ENCODE peak calls at places on chromosome 16, in six cellular contexts. L is M059J; A is left colon; G is stimulated activated effector memory CD8-positive, alpha-beta T cell treated with anti-CD3 and anti-CD28 coated beads, Interleukin-12 subunit alpha, Interleukin-12 subunit beta, amount 100 ng/mL, for 72 hours; I is effector memory CD4-positive, alpha-beta T cell; M is Ammon's horn. W is an unnamed sample.
A peak's percentile ranks its signal among the peaks of the same experiment; 100 is the strongest.

GRCh38 chr16:25110392-25110947 is 1.1 kb upstream of the LCMT1 start:
- DNase-seq in L (no peak), A (no peak), G (no peak), I (no peak), M (no peak), W (no peak)

GRCh38 chr16:23803591-23804123 is 32.1 kb upstream of the PRKCB start:
- DNase-seq in L (peak; percentile 35), A (peak; percentile 72), G (peak; percentile 48), I (peak; percentile 41), M (peak; percentile 77), W (peak; percentile 62)

GRCh38 chr16:9123871-9124270 is 32.4 kb downstream of the HAPSTR1 start:
- DNase-seq in L (peak; percentile 63), A (peak; percentile 89), G (no peak), I (no peak), M (no peak), W (no peak)

GRCh38 chr16:71441348-71441781 is 489 bp downstream of the TLE7 start:
- DNase-seq in L (no peak), A (no peak), G (peak; percentile 19), I (no peak), M (no peak), W (no peak)

GRCh38 chr16:4200000-4200780 is 41.7 kb downstream of the SRL start:
- DNase-seq in L (peak; percentile 69), A (peak; percentile 62), G (no peak), I (no peak), M (peak; percentile 30), W (no peak)

GRCh38 chr16:9077001-9077809 is 14.2 kb upstream of the HAPSTR1 start:
- DNase-seq in L (peak; percentile 93), A (no peak), G (no peak), I (no peak), M (no peak), W (no peak)

GRCh38 chr16:899678-900060 is 71.1 kb downstream of the LMF1 start:
- DNase-seq in L (no peak), A (no peak), G (no peak), I (no peak), M (no peak), W (no peak)

GRCh38 chr16:82344157-82344556 is 174.1 kb upstream of the MPHOSPH6 start:
- DNase-seq in L (no peak), A (no peak), G (no peak), I (no peak), M (peak; percentile 73), W (no peak)

GRCh38 chr16:89478576-89479221 is 11.7 kb downstream of the ANKRD11 start:
- DNase-seq in L (peak; percentile 88), A (no peak), G (no peak), I (no peak), M (no peak), W (no peak)

GRCh38 chr16:80903616-80904015 is 99.2 kb upstream of the CDYL2 start:
- DNase-seq in L (no peak), A (no peak), G (no peak), I (no peak), M (no peak), W (no peak)

GRCh38 chr16:1194665-1195392 is 30.2 kb downstream of the TPSG1 start:
- DNase-seq in L (no peak), A (no peak), G (no peak), I (no peak), M (no peak), W (no peak)

GRCh38 chr16:76819517-76819916 is 371.5 kb upstream of the MON1B start:
- DNase-seq in L (no peak), A (no peak), G (no peak), I (no peak), M (no peak), W (no peak)

GRCh38 chr16:84844049-84844350 is 24.2 kb downstream of the CRISPLD2 start:
- DNase-seq in L (no peak), A (peak; percentile 65), G (no peak), I (no peak), M (no peak), W (no peak)

GRCh38 chr16:72262711-72263110 is 90.8 kb upstream of the PMFBP1 start:
- DNase-seq in L (no peak), A (no peak), G (no peak), I (no peak), M (no peak), W (no peak)

GRCh38 chr16:71628810-71629209 is 2.8 kb downstream of the MARVELD3 start:
- DNase-seq in L (peak; percentile 51), A (no peak), G (no peak), I (no peak), M (peak; percentile 18), W (no peak)

GRCh38 chr16:66238696-66239095 is 127.8 kb upstream of the CDH5 start:
- DNase-seq in L (no peak), A (no peak), G (no peak), I (no peak), M (no peak), W (no peak)

GRCh38 chr16:2142942-2143868 is 5.2 kb upstream of the RAB26 start:
- DNase-seq in L (no peak), A (no peak), G (no peak), I (no peak), M (peak; percentile 65), W (no peak)

GRCh38 chr16:84319146-84319760 is 24.6 kb downstream of the WFDC1 start:
- DNase-seq in L (no peak), A (no peak), G (no peak), I (no peak), M (no peak), W (no peak)

GRCh38 chr16:9929313-9929712 is 252.9 kb downstream of the GRIN2A start:
- DNase-seq in L (no peak), A (no peak), G (no peak), I (no peak), M (no peak), W (no peak)

GRCh38 chr16:5381481-5381880 is 283.9 kb upstream of the EEF2KMT start:
- DNase-seq in L (no peak), A (no peak), G (no peak), I (no peak), M (no peak), W (no peak)

GRCh38 chr16:17302213-17302612 is 168.5 kb downstream of the XYLT1 start:
- DNase-seq in L (no peak), A (no peak), G (no peak), I (no peak), M (no peak), W (peak; percentile 8)

GRCh38 chr16:67246945-67247697 is at the start of gene FHOD1:
- DNase-seq in L (peak; percentile 96), A (peak; percentile 98), G (peak; percentile 98), I (peak; percentile 93), M (peak; percentile 96), W (peak; percentile 98)

GRCh38 chr16:53509906-53510703 is 7.1 kb upstream of the AKTIP start:
- DNase-seq in L (peak; percentile 52), A (peak; percentile 52), G (peak; percentile 24), I (peak; percentile 17), M (peak; percentile 85), W (peak; percentile 22)

GRCh38 chr16:66427451-66427860 is 361 bp downstream of the BEAN1 start:
- DNase-seq in L (no peak), A (no peak), G (no peak), I (no peak), M (no peak), W (no peak)

GRCh38 chr16:86383488-86384262 is 126.7 kb upstream of the FOXF1 start:
- DNase-seq in L (peak; percentile 98), A (no peak), G (no peak), I (no peak), M (no peak), W (no peak)

GRCh38 chr16:11692171-11692570 is 23.9 kb downstream of the SNN start:
- DNase-seq in L (no peak), A (no peak), G (no peak), I (no peak), M (no peak), W (no peak)

GRCh38 chr16:28042856-28043255 is 20.7 kb downstream of the GSG1L start:
- DNase-seq in L (peak; percentile 58), A (no peak), G (no peak), I (no peak), M (no peak), W (no peak)

GRCh38 chr16:27303256-27304100 is 10.3 kb upstream of the IL4R start:
- DNase-seq in L (peak; percentile 54), A (peak; percentile 5), G (no peak), I (no peak), M (no peak), W (no peak)

GRCh38 chr16:64280317-64280716 is 841.5 kb downstream of the CDH11 start:
- DNase-seq in L (no peak), A (no peak), G (no peak), I (no peak), M (no peak), W (no peak)

GRCh38 chr16:70779361-70779760 is 21.6 kb downstream of the VAC14 start:
- DNase-seq in L (no peak), A (no peak), G (no peak), I (no peak), M (no peak), W (no peak)

GRCh38 chr16:12613131-12613991 is 190.3 kb downstream of the CPPED1 start:
- DNase-seq in L (peak; percentile 97), A (no peak), G (no peak), I (no peak), M (no peak), W (no peak)

GRCh38 chr16:56547949-56548567 is 16.8 kb upstream of the MT4 start:
- DNase-seq in L (peak; percentile 52), A (no peak), G (no peak), I (no peak), M (no peak), W (no peak)

GRCh38 chr16:69329369-69330285 is 761 bp downstream of the PDF start:
- DNase-seq in L (peak; percentile 38), A (no peak), G (no peak), I (no peak), M (no peak), W (no peak)

GRCh38 chr16:13095061-13095460 is 193.7 kb downstream of the SHISA9 start:
- DNase-seq in L (no peak), A (no peak), G (no peak), I (no peak), M (no peak), W (no peak)

GRCh38 chr16:57797526-57798266 is 4.6 kb downstream of the KIFC3 start:
- DNase-seq in L (no peak), A (no peak), G (no peak), I (no peak), M (no peak), W (no peak)

GRCh38 chr16:70162041-70162451 is 11.5 kb upstream of the CLEC18C start:
- DNase-seq in L (peak; percentile 78), A (no peak), G (no peak), I (no peak), M (no peak), W (no peak)

GRCh38 chr16:1444730-1445517 is 568 bp upstream of the CCDC154 start:
- DNase-seq in L (no peak), A (no peak), G (no peak), I (no peak), M (no peak), W (no peak)

GRCh38 chr16:3610698-3611144 is 685 bp downstream of the SLX4 start:
- DNase-seq in L (peak; percentile 26), A (no peak), G (no peak), I (no peak), M (no peak), W (no peak)

W was measured in activated T-helper 1 cell treated with anti-CD3 and anti-CD28 coated beads, Interleukin-12 subunit alpha, Interleukin-12 subunit beta, Interleukin-2, Interleukin-4 antibody, amounts not matched to agents 30 ng/mL and 10 ng/mL and 1 ng/mL, durations not matched to agents 14 hours and 24 hours and 36 hours.